ENCODE peak calls at places on chromosomes 11 and 22, in ten cellular contexts. W, Z, M, U, I, K, J, C, N and V are unnamed samples.

GRCh38 chr22:19619144-19620009 is 94.9 kb upstream of the SEPTIN5 start:
- ATAC-seq in W (no peak), Z (no peak), M (peak), U (no peak), I (no peak), K (no peak), J (no peak), C (no peak), N (no peak), V (no peak)

GRCh38 chr11:34564406-34564805 is 50.8 kb upstream of the ELF5 start:
- ATAC-seq in W (no peak), Z (no peak), M (no peak), U (no peak), I (no peak), K (no peak), J (no peak), C (no peak), N (no peak), V (no peak)

GRCh38 chr11:85809191-85809590 is 1.8 kb downstream of the SYTL2 start:
- ATAC-seq in W (no peak), Z (peak), M (no peak), U (no peak), I (no peak), K (no peak), J (no peak), C (no peak), N (no peak), V (no peak)

GRCh38 chr22:45975266-45976161 is 1.4 kb downstream of the WNT7B start:
- ATAC-seq in W (no peak), Z (no peak), M (no peak), U (peak), I (no peak), K (no peak), J (no peak), C (no peak), N (no peak), V (no peak)

GRCh38 chr11:128565881-128566280 is 21.5 kb downstream of the ETS1 start:
- ATAC-seq in W (no peak), Z (no peak), M (no peak), U (no peak), I (no peak), K (no peak), J (no peak), C (no peak), N (no peak), V (no peak)

GRCh38 chr11:96267001-96267489 is 76.0 kb downstream of the MAML2 start:
- ATAC-seq in W (no peak), Z (peak), M (no peak), U (no peak), I (no peak), K (no peak), J (no peak), C (no peak), N (peak), V (no peak)

GRCh38 chr11:3049430-3050243 is 7.6 kb downstream of the CARS1 start:
- ATAC-seq in W (no peak), Z (peak), M (peak), U (peak), I (peak), K (peak), J (peak), C (peak), N (peak), V (peak)

GRCh38 chr22:46480396-46480795 is 57.0 kb downstream of the CELSR1 start:
- ATAC-seq in W (no peak), Z (no peak), M (no peak), U (no peak), I (no peak), K (no peak), J (no peak), C (no peak), N (no peak), V (no peak)

GRCh38 chr11:72441647-72442267 is 7.4 kb upstream of the CLPB start:
- ATAC-seq in W (no peak), Z (no peak), M (no peak), U (peak), I (no peak), K (no peak), J (peak), C (no peak), N (peak), V (no peak)

GRCh38 chr22:19886605-19887250 is 32.1 kb upstream of the GNB1L start:
- ATAC-seq in W (no peak), Z (peak), M (peak), U (peak), I (peak), K (peak), J (peak), C (no peak), N (no peak), V (peak)

GRCh38 chr22:46674906-46675305 is 54.7 kb downstream of the GRAMD4 start:
- ATAC-seq in W (no peak), Z (no peak), M (peak), U (no peak), I (peak), K (no peak), J (no peak), C (no peak), N (no peak), V (peak)

GRCh38 chr11:59079089-59079488 is 7.0 kb upstream of the GLYATL1B start:
- ATAC-seq in W (no peak), Z (no peak), M (no peak), U (no peak), I (no peak), K (no peak), J (no peak), C (no peak), N (no peak), V (no peak)

GRCh38 chr11:19394525-19395016 is 153.8 kb upstream of the E2F8 start:
- ATAC-seq in W (no peak), Z (no peak), M (no peak), U (no peak), I (no peak), K (no peak), J (no peak), C (no peak), N (no peak), V (peak)

GRCh38 chr22:40426671-40427070 is 56.3 kb downstream of the SGSM3 start:
- ATAC-seq in W (no peak), Z (no peak), M (no peak), U (no peak), I (no peak), K (no peak), J (no peak), C (no peak), N (no peak), V (no peak)

GRCh38 chr22:17824452-17824851 is 50.2 kb upstream of the BID start:
- ATAC-seq in W (no peak), Z (no peak), M (no peak), U (no peak), I (no peak), K (no peak), J (peak), C (no peak), N (peak), V (no peak)

GRCh38 chr11:45580399-45580798 is 85.0 kb downstream of the CHST1 start:
- ATAC-seq in W (peak), Z (no peak), M (no peak), U (no peak), I (no peak), K (no peak), J (no peak), C (no peak), N (no peak), V (no peak)

GRCh38 chr11:108887436-108888238 is 222.8 kb downstream of the DDX10 start:
- ATAC-seq in W (no peak), Z (peak), M (no peak), U (no peak), I (no peak), K (no peak), J (no peak), C (no peak), N (no peak), V (no peak)

GRCh38 chr11:15969281-15969680 is 387.1 kb downstream of the SOX6 start:
- ATAC-seq in W (peak), Z (no peak), M (no peak), U (peak), I (no peak), K (peak), J (peak), C (peak), N (peak), V (peak)

GRCh38 chr11:116984589-116984988 is 113.6 kb downstream of the SIK3 start:
- ATAC-seq in W (no peak), Z (no peak), M (no peak), U (peak), I (no peak), K (peak), J (peak), C (peak), N (peak), V (no peak)

GRCh38 chr22:26828311-26828710 is 170.9 kb downstream of the MIAT start:
- ATAC-seq in W (no peak), Z (no peak), M (no peak), U (no peak), I (no peak), K (no peak), J (no peak), C (no peak), N (no peak), V (no peak)

GRCh38 chr11:78688460-78688859 is 113.8 kb upstream of the NARS2 start:
- ATAC-seq in W (no peak), Z (no peak), M (no peak), U (no peak), I (no peak), K (no peak), J (no peak), C (no peak), N (no peak), V (no peak)

GRCh38 chr11:26076591-26076990 is 255.3 kb upstream of the ANO3 start:
- ATAC-seq in W (no peak), Z (no peak), M (no peak), U (no peak), I (no peak), K (no peak), J (no peak), C (no peak), N (no peak), V (no peak)